ENCODE peak calls at places on chromosomes 5 and 9, in six cellular contexts. D, Y, Z, A, P and S are unnamed samples.

GRCh38 chr5:99169309-99169708 is 240.5 kb upstream of the CHD1 start:
- DNase-seq in D (peak; percentile 16), Y (no peak), Z (no peak), P (no peak), A (no peak), S (peak; percentile 7)

GRCh38 chr5:145697251-145698016 is 137.7 kb downstream of the PRELID2 start:
- DNase-seq in A (no peak), Y (peak; percentile 29), Z (no peak), P (no peak), D (peak; percentile 41), S (peak; percentile 38)

GRCh38 chr5:134432174-134432573 is 20.5 kb upstream of the CDKN2AIPNL start:
- DNase-seq in D (no peak), Z (no peak), P (no peak), Y (no peak), A (no peak), S (no peak)

GRCh38 chr5:21225223-21226064 is 1237.4 kb upstream of the CDH18 start:
- DNase-seq in Z (no peak), Y (no peak), D (no peak), A (no peak), P (no peak), S (no peak)

GRCh38 chr9:107586493-107586892 is 96.9 kb upstream of the KLF4 start:
- DNase-seq in Y (no peak), Z (no peak), P (no peak), D (no peak), A (no peak), S (no peak)

GRCh38 chr9:130689937-130690700 is 3.5 kb upstream of the EXOSC2 start:
- DNase-seq in A (no peak), P (no peak), Y (no peak), D (peak; percentile 96), Z (no peak), S (peak; percentile 97)

GRCh38 chr9:115531410-115532130 is 413.6 kb upstream of the TNC start:
- DNase-seq in Y (no peak), A (no peak), D (no peak), Z (no peak), P (no peak), S (no peak)

GRCh38 chr5:169702726-169703481 is 65.8 kb downstream of the DOCK2 start:
- DNase-seq in Z (no peak), D (no peak), Y (no peak), P (no peak), A (no peak), S (no peak)

GRCh38 chr5:145221416-145221815 is 613.7 kb downstream of the PRELID2 start:
- DNase-seq in Z (no peak), A (no peak), P (no peak), Y (no peak), D (no peak), S (no peak)

GRCh38 chr9:92136184-92136858 is 21.1 kb upstream of the SPTLC1 start:
- DNase-seq in A (no peak), D (no peak), P (no peak), Z (no peak), Y (no peak), S (no peak)

GRCh38 chr5:16502866-16503265 is 37.3 kb upstream of the ZNF622 start:
- DNase-seq in P (no peak), D (peak; percentile 47), Z (no peak), Y (no peak), A (no peak), S (peak; percentile 64)

GRCh38 chr9:112327718-112328450 is 5.5 kb downstream of the PTBP3 start:
- DNase-seq in Y (no peak), Z (no peak), P (no peak), D (no peak), A (no peak), S (no peak)

GRCh38 chr9:133396952-133397351 is 20.8 kb downstream of the STKLD1 start:
- DNase-seq in Y (peak; percentile 65), Z (no peak), A (no peak), D (peak; percentile 13), P (no peak), S (no peak)

GRCh38 chr5:78204241-78204640 is 90.3 kb downstream of the AP3B1 start:
- DNase-seq in A (no peak), P (no peak), D (no peak), Y (no peak), Z (no peak), S (no peak)

GRCh38 chr9:8817335-8817734 is 1017.8 kb upstream of the DMAC1 start:
- DNase-seq in D (no peak), Y (no peak), P (no peak), Z (no peak), A (no peak), S (no peak)

GRCh38 chr5:58972301-58972700 is 389.4 kb downstream of the RAB3C start:
- DNase-seq in P (no peak), D (no peak), Y (no peak), A (no peak), Z (no peak), S (no peak)

GRCh38 chr9:137606734-137607138 is 1.2 kb downstream of the ARRDC1 start:
- DNase-seq in Y (no peak), A (no peak), P (no peak), Z (no peak), D (no peak), S (no peak)

GRCh38 chr9:117415584-117415937 is 704 bp upstream of the ASTN2 start:
- DNase-seq in Y (peak; percentile 22), Z (no peak), P (no peak), D (no peak), A (no peak), S (no peak)

GRCh38 chr5:179786861-179787260 is 6.9 kb upstream of the LTC4S start:
- DNase-seq in Z (no peak), Y (no peak), A (no peak), D (no peak), P (no peak), S (no peak)

GRCh38 chr5:148972958-148973357 is 89.9 kb downstream of the SH3TC2 start:
- DNase-seq in Z (no peak), P (no peak), Y (peak; percentile 27), D (peak; percentile 86), A (no peak), S (peak; percentile 64)

GRCh38 chr5:150783422-150783928 is 4.9 kb downstream of the SMIM3 start:
- DNase-seq in A (no peak), D (no peak), Z (peak; percentile 35), Y (no peak), P (no peak), S (no peak)

GRCh38 chr9:126860757-126861466 is 473 bp downstream of the ZBTB34 start:
- DNase-seq in Y (peak; percentile 48), Z (no peak), D (peak; percentile 20), P (no peak), A (no peak), S (peak; percentile 7)